ENCODE peak calls at places on chromosomes 5 and 9, in five cellular contexts. D, H, L, J and P are unnamed samples.

GRCh38 chr5:80061005-80061404 is 25.9 kb downstream of the THBS4 start:
- DNase-seq in D (no peak), H (no peak), L (no peak), J (no peak), P (no peak)

GRCh38 chr5:6490693-6491092 is 42.0 kb downstream of the UBE2QL1 start:
- DNase-seq in D (no peak), H (no peak), L (no peak), J (no peak), P (no peak)

GRCh38 chr9:6686396-6686795 is 40.9 kb upstream of the GLDC start:
- DNase-seq in D (no peak), H (no peak), L (peak), J (no peak), P (no peak)

GRCh38 chr9:124017064-124017928 is 5.7 kb downstream of the LHX2 start:
- DNase-seq in D (no peak), H (no peak), L (no peak), J (peak), P (no peak)

GRCh38 chr5:62578540-62578939 is at the start of gene LRRC70:
- DNase-seq in D (no peak), H (no peak), L (peak), J (peak), P (peak)

GRCh38 chr9:133532937-133533668 is 1.4 kb upstream of the ADAMTSL2 start:
- DNase-seq in D (peak), H (peak), L (peak), J (peak), P (peak)

GRCh38 chr5:124210106-124210918 is 536.1 kb downstream of the ZNF608 start:
- DNase-seq in D (no peak), H (no peak), L (no peak), J (no peak), P (no peak)

GRCh38 chr5:158786390-158786789 is 313.3 kb downstream of the EBF1 start:
- DNase-seq in D (no peak), H (no peak), L (no peak), J (no peak), P (no peak)

GRCh38 chr5:145341842-145342241 is 493.3 kb downstream of the PRELID2 start:
- DNase-seq in D (no peak), H (no peak), L (no peak), J (no peak), P (no peak)

GRCh38 chr9:114743446-114743845 is 61.5 kb upstream of the TEX48 start:
- DNase-seq in D (no peak), H (no peak), L (no peak), J (no peak), P (no peak)

GRCh38 chr5:8848997-8849585 is 696.8 kb downstream of the SEMA5A start:
- DNase-seq in D (no peak), H (no peak), L (peak), J (no peak), P (no peak)

GRCh38 chr5:180328296-180329137 is 24.6 kb downstream of the GFPT2 start:
- DNase-seq in D (peak), H (peak), L (peak), J (peak), P (peak)

GRCh38 chr5:78075301-78075700 is 219.2 kb downstream of the AP3B1 start:
- DNase-seq in D (no peak), H (no peak), L (no peak), J (no peak), P (no peak)

GRCh38 chr5:109529520-109529919 is 119.7 kb upstream of the PJA2 start:
- DNase-seq in D (no peak), H (no peak), L (peak), J (no peak), P (no peak)

GRCh38 chr9:34171753-34172535 is 6.9 kb upstream of the UBAP1 start:
- DNase-seq in D (no peak), H (no peak), L (no peak), J (peak), P (peak)

GRCh38 chr9:131237931-131238401 is 38.3 kb downstream of the FAM78A start:
- DNase-seq in D (peak), H (no peak), L (peak), J (peak), P (peak)

GRCh38 chr5:148176480-148176879 is 8.1 kb downstream of the SPINK14 start:
- DNase-seq in D (no peak), H (no peak), L (no peak), J (no peak), P (no peak)

GRCh38 chr5:72151169-72151568 is 43.9 kb downstream of the MAP1B start:
- DNase-seq in D (no peak), H (no peak), L (peak), J (no peak), P (no peak)

GRCh38 chr5:174723315-174723978 is 935 bp upstream of the MSX2 start:
- DNase-seq in D (no peak), H (no peak), L (no peak), J (no peak), P (no peak)

GRCh38 chr5:96714951-96715451 is 52.8 kb downstream of the CAST start:
- DNase-seq in D (no peak), H (peak), L (peak), J (no peak), P (no peak)

GRCh38 chr9:98572054-98572627 is 136.6 kb downstream of the GABBR2 start:
- DNase-seq in D (no peak), H (no peak), L (no peak), J (no peak), P (no peak)

GRCh38 chr5:19767987-19768386 is 220.0 kb downstream of the CDH18 start:
- DNase-seq in D (no peak), H (no peak), L (no peak), J (no peak), P (no peak)

GRCh38 chr9:123335227-123335985 is 20.6 kb upstream of the CRB2 start:
- DNase-seq in D (peak), H (no peak), L (peak), J (no peak), P (no peak)

GRCh38 chr5:99025298-99026045 is 96.7 kb upstream of the CHD1 start:
- DNase-seq in D (no peak), H (no peak), L (peak), J (no peak), P (no peak)

GRCh38 chr5:78821519-78821918 is 163.6 kb downstream of the ARSB start:
- DNase-seq in D (no peak), H (no peak), L (no peak), J (no peak), P (no peak)

GRCh38 chr9:13552606-13553215 is 273.2 kb upstream of the MPDZ start:
- DNase-seq in D (no peak), H (no peak), L (no peak), J (no peak), P (no peak)

GRCh38 chr9:33295571-33295970 is 5.3 kb downstream of the NFX1 start:
- DNase-seq in D (no peak), H (no peak), L (no peak), J (peak), P (peak)

GRCh38 chr9:38380872-38381534 is 11.5 kb upstream of the ALDH1B1 start:
- DNase-seq in D (no peak), H (peak), L (no peak), J (no peak), P (no peak)

GRCh38 chr5:132265336-132266030 is 8.0 kb downstream of the PDLIM4 start:
- DNase-seq in D (peak), H (peak), L (peak), J (peak), P (no peak)

GRCh38 chr5:41721521-41721920 is 148.7 kb downstream of the OXCT1 start:
- DNase-seq in D (no peak), H (no peak), L (no peak), J (no peak), P (no peak)

GRCh38 chr9:95645992-95646391 is 129.2 kb upstream of the PTCH1 start:
- DNase-seq in D (peak), H (no peak), L (no peak), J (no peak), P (no peak)

GRCh38 chr5:43000198-43000840 is 39.8 kb downstream of the ANXA2R start:
- DNase-seq in D (no peak), H (no peak), L (peak), J (no peak), P (no peak)

GRCh38 chr5:154945695-154946301 is 4.9 kb downstream of the MRPL22 start:
- DNase-seq in D (peak), H (peak), L (peak), J (peak), P (no peak)

GRCh38 chr9:90441814-90442213 is 200.8 kb downstream of the DIRAS2 start:
- DNase-seq in D (peak), H (peak), L (no peak), J (no peak), P (no peak)

GRCh38 chr5:169183581-169183980 is 117.4 kb downstream of the SLIT3 start:
- DNase-seq in D (no peak), H (no peak), L (no peak), J (no peak), P (no peak)

GRCh38 chr5:52727568-52727967 is 60.1 kb upstream of the ITGA1 start:
- DNase-seq in D (peak), H (no peak), L (peak), J (no peak), P (no peak)

GRCh38 chr9:126342621-126343031 is 16.0 kb downstream of the MVB12B start:
- DNase-seq in D (no peak), H (no peak), L (no peak), J (no peak), P (no peak)

GRCh38 chr9:37035472-37036236 is 1.6 kb upstream of the PAX5 start:
- DNase-seq in D (no peak), H (no peak), L (peak), J (peak), P (peak)

GRCh38 chr5:156326718-156327259 is at the start of gene SGCD:
- DNase-seq in D (no peak), H (peak), L (peak), J (no peak), P (no peak)

GRCh38 chr5:178252258-178252657 is 19.7 kb upstream of the PHYKPL start:
- DNase-seq in D (no peak), H (no peak), L (no peak), J (no peak), P (no peak)

GRCh38 chr5:178257650-178258049 is 25.0 kb upstream of the PHYKPL start:
- DNase-seq in D (no peak), H (no peak), L (no peak), J (no peak), P (no peak)

GRCh38 chr5:178261666-178262600 is 29.3 kb upstream of the PHYKPL start:
- DNase-seq in D (no peak), H (no peak), L (no peak), J (no peak), P (no peak)

GRCh38 chr5:178259623-178260536 is 27.3 kb upstream of the PHYKPL start:
- DNase-seq in D (no peak), H (no peak), L (no peak), J (no peak), P (no peak)

DNA sequence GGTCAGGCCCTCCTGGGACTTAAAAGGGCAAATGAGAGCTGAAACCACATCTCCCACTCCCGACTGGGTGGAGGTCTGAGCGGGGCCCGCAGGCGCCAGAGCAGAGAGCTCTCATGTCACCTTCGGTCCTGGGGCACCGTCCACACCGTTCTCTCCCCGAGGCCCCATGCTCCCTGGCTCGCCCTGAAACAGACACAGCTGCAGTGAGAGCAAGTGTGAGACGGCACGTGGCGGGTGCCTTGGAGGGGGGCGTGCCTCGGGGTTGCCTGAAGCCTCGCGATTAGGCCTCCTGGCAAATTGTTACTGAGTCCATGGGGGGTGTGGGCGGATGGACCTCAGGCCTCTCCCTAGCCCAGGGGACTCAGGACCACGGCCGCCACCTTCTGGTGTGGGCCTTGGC is 24.1 kb upstream of the PHYKPL start:
- DNase-seq in D (no peak), H (no peak), L (no peak), J (no peak), P (no peak)
- TF ChIP-seq CTCF in D (no peak), H (no peak), L (no peak), J (no peak), P (no peak)

GRCh38 chr5:122916490-122916889 is 71.1 kb downstream of the SNX24 start:
- DNase-seq in D (no peak), H (no peak), L (no peak), J (no peak), P (no peak)

GRCh38 chr5:122924719-122925395 is 79.4 kb downstream of the SNX24 start:
- DNase-seq in D (no peak), H (no peak), L (peak), J (no peak), P (no peak)

GRCh38 chr5:122924203-122924602 is 78.8 kb downstream of the SNX24 start:
- DNase-seq in D (peak), H (no peak), L (peak), J (no peak), P (no peak)

GRCh38 chr5:122919969-122920368 is 74.6 kb downstream of the SNX24 start:
- DNase-seq in D (no peak), H (no peak), L (no peak), J (no peak), P (no peak)

DNA sequence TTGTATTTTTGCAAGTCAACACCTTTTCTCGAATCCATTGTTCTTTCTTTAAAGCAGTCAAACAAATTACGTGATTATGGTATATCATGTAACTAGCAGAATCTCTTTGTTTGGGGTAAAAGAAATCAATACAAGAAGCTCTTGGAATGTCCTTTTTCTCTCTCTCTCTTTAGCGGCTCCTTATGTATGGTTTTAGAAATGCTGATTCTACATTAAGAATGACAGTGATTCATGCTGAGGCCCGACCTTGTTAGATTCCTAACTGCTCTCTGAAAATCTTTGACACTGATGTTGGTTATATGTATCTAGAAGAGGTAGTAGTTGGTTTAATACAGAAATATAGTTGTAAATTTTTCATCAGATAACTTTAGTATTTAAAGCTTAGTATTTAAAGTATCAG is 76.4 kb downstream of the SNX24 start:
- DNase-seq in D (no peak), H (no peak), L (no peak), J (no peak), P (no peak)
- TF ChIP-seq CTCF in D (no peak), H (no peak), L (no peak), J (no peak), P (no peak)

GRCh38 chr9:137397675-137398423 is 25.1 kb downstream of the EXD3 start:
- DNase-seq in D (no peak), H (no peak), L (no peak), J (no peak), P (no peak)

GRCh38 chr9:137396227-137396626 is 26.7 kb downstream of the EXD3 start:
- DNase-seq in D (peak), H (peak), L (peak), J (no peak), P (no peak)

GRCh38 chr9:137396808-137397367 is 26.1 kb downstream of the EXD3 start:
- DNase-seq in D (no peak), H (no peak), L (no peak), J (no peak), P (no peak)

GRCh38 chr9:137395666-137396010 is 27.3 kb downstream of the EXD3 start:
- DNase-seq in D (no peak), H (no peak), L (no peak), J (no peak), P (no peak)

GRCh38 chr9:137398561-137399468 is 24.1 kb downstream of the EXD3 start:
- DNase-seq in D (no peak), H (no peak), L (no peak), J (no peak), P (no peak)
- TF ChIP-seq CTCF in D (no peak), H (no peak), L (no peak), J (no peak), P (no peak)

DNA sequence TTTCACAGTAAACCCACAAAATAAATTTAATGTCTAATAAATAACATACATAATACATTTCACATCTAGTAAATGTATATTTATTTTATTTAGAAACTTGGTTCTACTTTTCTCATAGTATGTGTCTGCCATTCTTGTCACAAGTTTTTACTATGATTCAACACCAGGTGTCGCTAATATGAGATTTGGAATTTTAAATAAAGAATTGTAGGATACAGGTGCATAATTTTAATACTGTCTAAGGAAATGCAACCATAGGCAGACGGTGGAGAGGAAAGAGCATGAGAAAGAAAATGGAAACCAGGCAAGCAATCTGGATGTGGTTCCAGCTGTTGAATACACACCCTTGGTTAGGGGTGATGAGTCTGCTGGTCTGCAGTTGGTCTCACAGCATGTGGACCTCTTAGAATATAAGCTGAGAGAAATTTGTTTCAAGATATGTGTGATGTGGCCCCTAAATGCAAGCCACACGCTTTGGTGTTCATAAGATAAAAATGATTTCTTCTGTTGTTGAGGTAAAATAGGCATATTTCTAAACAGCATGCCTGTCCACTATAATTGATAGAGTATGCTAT is 114.7 kb upstream of the TXNDC8 start:
- DNase-seq in D (peak), H (no peak), L (no peak), J (no peak), P (no peak)
- TF ChIP-seq CTCF in D (peak), H (peak), L (peak), J (peak), P (peak)

GRCh38 chr9:134759913-134760312 is 118.3 kb downstream of the COL5A1 start:
- DNase-seq in D (no peak), H (no peak), L (no peak), J (no peak), P (no peak)
- TF ChIP-seq CTCF in D (no peak), H (no peak), L (no peak), J (no peak), P (no peak)

GRCh38 chr5:60652206-60652605 is 47.8 kb downstream of the DEPDC1B start:
- DNase-seq in D (peak), H (peak), L (peak), J (no peak), P (no peak)

GRCh38 chr5:60649288-60649917 is 50.6 kb downstream of the DEPDC1B start:
- DNase-seq in D (peak), H (peak), L (peak), J (peak), P (peak)
- TF ChIP-seq CTCF in D (peak), H (peak), L (peak), J (peak), P (peak)

GRCh38 chr5:2015116-2015848 is 132.6 kb upstream of the IRX4 start:
- DNase-seq in D (no peak), H (no peak), L (no peak), J (no peak), P (no peak)
- TF ChIP-seq CTCF in D (no peak), H (no peak), L (no peak), J (no peak), P (no peak)

DNA sequence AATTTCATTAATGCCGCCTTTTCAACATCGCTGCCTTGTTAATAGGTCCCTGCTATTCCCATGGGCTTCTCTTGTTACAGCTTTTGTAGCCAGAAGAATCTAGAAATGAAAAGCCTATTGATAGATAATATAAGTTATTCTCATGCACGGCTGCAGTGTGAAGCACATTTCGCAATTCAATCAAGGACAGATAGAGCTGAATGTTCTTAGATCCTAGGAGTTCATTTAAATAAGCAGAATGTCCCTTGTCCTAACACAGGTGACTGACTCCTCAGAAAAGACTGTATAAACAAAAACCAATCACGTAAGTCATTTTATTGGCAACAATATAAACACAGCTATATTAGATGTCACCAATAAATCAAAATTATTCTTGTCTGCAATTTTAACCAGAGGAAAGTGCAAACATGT is 9.4 kb downstream of the GLIS3 start:
- DNase-seq in D (no peak), H (no peak), L (no peak), J (no peak), P (no peak)
- TF ChIP-seq CTCF in D (no peak), H (no peak), L (no peak), J (no peak), P (no peak)

DNA sequence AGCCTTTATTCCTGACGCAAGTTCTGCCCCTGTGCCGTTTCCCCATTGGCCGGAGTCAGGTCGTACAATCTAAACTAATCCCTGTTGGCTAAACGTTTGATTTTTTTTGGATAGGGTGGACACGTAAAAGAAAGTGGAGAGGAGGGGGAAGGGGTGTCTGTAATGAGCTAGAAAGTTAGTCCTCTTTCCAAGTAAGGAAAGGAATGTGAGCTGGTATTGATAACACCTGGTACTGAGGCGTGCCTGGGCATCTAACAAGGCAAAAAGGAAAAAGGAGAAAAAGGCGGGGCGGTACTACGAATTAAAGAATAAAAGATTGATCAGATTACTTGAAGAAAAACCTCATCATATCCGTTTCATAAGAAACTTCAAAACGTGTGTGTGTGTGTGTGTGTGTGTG is 665.2 kb downstream of the ANXA1 start:
- DNase-seq in D (no peak), H (no peak), L (no peak), J (no peak), P (no peak)
- TF ChIP-seq CTCF in D (no peak), H (no peak), L (no peak), J (no peak), P (no peak)

GRCh38 chr5:127586811-127587210 is 62.1 kb upstream of the CTXN3 start:
- DNase-seq in D (no peak), H (no peak), L (no peak), J (no peak), P (no peak)

GRCh38 chr5:127580731-127581130 is 63.3 kb downstream of the PRRC1 start:
- DNase-seq in D (no peak), H (no peak), L (no peak), J (no peak), P (no peak)

GRCh38 chr5:127585661-127586060 is 63.2 kb upstream of the CTXN3 start:
- DNase-seq in D (no peak), H (no peak), L (no peak), J (no peak), P (no peak)

GRCh38 chr5:127586371-127586770 is 62.5 kb upstream of the CTXN3 start:
- DNase-seq in D (no peak), H (no peak), L (no peak), J (peak), P (no peak)

GRCh38 chr5:127582723-127583370 is 65.4 kb downstream of the PRRC1 start:
- DNase-seq in D (no peak), H (no peak), L (no peak), J (no peak), P (no peak)
- TF ChIP-seq CTCF in D (no peak), H (no peak), L (no peak), J (no peak), P (no peak)